ENCODE peak calls at places on chromosomes 11 and 22, in five cellular contexts. M, R, K, S and I are unnamed samples.

GRCh38 chr22:37164535-37164887 is 14.8 kb upstream of the IL2RB start:
- DNase-seq in M (no peak), S (no peak), R (no peak), K (no peak), I (no peak)

GRCh38 chr11:12727556-12728070 is 53.4 kb downstream of the TEAD1 start:
- DNase-seq in M (no peak), S (no peak), K (peak; percentile 91), R (no peak), I (no peak)

GRCh38 chr11:118640332-118641154 is 33.1 kb downstream of the PHLDB1 start:
- DNase-seq in M (no peak), S (no peak), R (no peak), K (no peak), I (no peak)

GRCh38 chr11:130827697-130828377 is 88.4 kb downstream of the SNX19 start:
- DNase-seq in R (peak; percentile 70), K (peak; percentile 74), M (peak; percentile 63), S (peak; percentile 74), I (no peak)

GRCh38 chr11:45392621-45393183 is 106.6 kb upstream of the SYT13 start:
- DNase-seq in K (no peak), S (no peak), M (no peak), R (no peak), I (no peak)

GRCh38 chr22:49358041-49358440 is 469.6 kb downstream of the BRD1 start:
- DNase-seq in R (no peak), M (no peak), K (no peak), S (peak; percentile 19), I (no peak)

GRCh38 chr11:28108909-28109308 is 721 bp downstream of the METTL15 start:
- DNase-seq in R (no peak), S (no peak), M (no peak), K (no peak), I (no peak)

GRCh38 chr11:9214765-9215164 is 50.4 kb downstream of the DENND5A start:
- DNase-seq in S (no peak), M (no peak), R (no peak), K (peak; percentile 59), I (no peak)

GRCh38 chr11:7251836-7252682 is at the start of gene SYT9:
- DNase-seq in R (peak; percentile 27), S (peak; percentile 54), M (peak; percentile 37), K (peak; percentile 3), I (no peak)
- H3K4me3 ChIP-seq in R (peak within 1 kb of the TSS; percentile 75), S (peak within 1 kb of the TSS; percentile 46), M (peak within 1 kb of the TSS; percentile 57), K (peak within 1 kb of the TSS; percentile 50), I (peak within 1 kb of the TSS; percentile 41)

GRCh38 chr11:77115181-77115611 is 12.6 kb downstream of the OMP start:
- DNase-seq in M (no peak), S (no peak), R (no peak), K (no peak), I (no peak)
- TF ChIP-seq CTCF in M (peak; percentile 8), S (no peak), R (no peak), K (no peak), I (peak; percentile 14)

DNA sequence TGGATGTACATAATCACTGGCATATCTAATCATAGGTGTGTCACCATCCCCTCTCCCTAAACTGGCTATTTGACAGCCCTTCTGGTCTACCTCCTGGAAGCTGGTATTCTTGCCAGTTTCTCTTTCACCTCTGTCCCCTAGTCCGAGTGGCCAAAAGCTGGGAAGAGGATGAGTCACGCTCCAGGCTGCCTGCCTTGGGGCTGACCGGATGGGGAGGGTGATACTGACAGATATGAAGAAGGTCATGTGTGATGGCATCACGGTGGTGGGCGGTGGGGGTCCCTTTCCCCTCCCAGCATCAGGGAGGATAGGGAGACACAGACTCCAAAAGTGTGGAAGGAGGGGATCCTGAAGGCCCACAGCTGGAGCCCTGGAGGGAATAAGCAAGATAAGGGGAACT is 4.8 kb downstream of the OAF start:
- DNase-seq in M (no peak), K (peak; percentile 46), S (peak; percentile 43), R (peak; percentile 65), I (no peak)
- H3K27me3 ChIP-seq in M (no peaks in the 10 kb centered on the region), K (no peaks in the 10 kb centered on the region), S (no peaks in the 10 kb centered on the region), R (no peaks in the 10 kb centered on the region), I (no peaks in the 10 kb centered on the region)

GRCh38 chr11:65430406-65431217 is 8.0 kb downstream of the NEAT1 start:
- DNase-seq in R (no peak), K (peak; percentile 42), S (peak; percentile 25), M (no peak), I (no peak)
- H3K4me3 ChIP-seq in R (peak overlapping the region; percentile 86), K (peak overlapping the region; percentile 95), S (peak overlapping the region; percentile 25), M (peak overlapping the region; percentile 81), I (peak overlapping the region; percentile 94)